ENCODE peak calls at places on chromosomes 16 and 17, in eight cellular contexts. K is GM12891, L is H54, N is IMR-90, Y is GM12878, E is body of pancreas, V is transverse colon, U is ovary. Q is an unnamed sample.

GRCh38 chr17:43740541-43740940 is 18.1 kb downstream of the SOST start:
- DNase-seq in K (no peak), L (no peak), N (peak; percentile 59), Y (no peak), E (no peak), V (no peak), U (no peak), Q (no peak)

GRCh38 chr16:50530277-50531236 is 17.6 kb upstream of the NKD1 start:
- DNase-seq in K (no peak), L (no peak), N (no peak), Y (no peak), E (peak; percentile 72), V (no peak), U (no peak), Q (no peak)

GRCh38 chr17:35568561-35568960 is 7.9 kb upstream of the SLFN14 start:
- DNase-seq in K (no peak), L (no peak), N (peak; percentile 62), Y (no peak), E (peak; percentile 23), V (peak; percentile 21), U (no peak), Q (peak; percentile 64)

GRCh38 chr17:39979865-39980401 is 674 bp upstream of the PSMD3 start:
- DNase-seq in K (no peak), L (no peak), N (peak; percentile 19), Y (no peak), E (peak; percentile 15), V (peak; percentile 23), U (no peak), Q (peak; percentile 74)

GRCh38 chr16:9821331-9821730 is 360.9 kb downstream of the GRIN2A start:
- DNase-seq in K (no peak), L (no peak), N (no peak), Y (no peak), E (no peak), V (no peak), U (no peak), Q (no peak)

GRCh38 chr16:71883193-71883848 is 661 bp downstream of the ZNF821 start:
- DNase-seq in K (no peak), L (peak; percentile 21), N (peak; percentile 6), Y (no peak), E (peak; percentile 28), V (peak; percentile 61), U (peak; percentile 71), Q (peak; percentile 56)

GRCh38 chr17:29294580-29294900 is 592 bp upstream of the NUFIP2 start:
- DNase-seq in K (no peak), L (no peak), N (no peak), Y (no peak), E (no peak), V (no peak), U (no peak), Q (no peak)

GRCh38 chr17:70636517-70637133 is 467.3 kb downstream of the KCNJ2 start:
- DNase-seq in K (no peak), L (no peak), N (peak; percentile 46), Y (no peak), E (no peak), V (no peak), U (no peak), Q (peak; percentile 6)

GRCh38 chr17:41322264-41322902 is 6.9 kb upstream of the KRTAP17-1 start:
- DNase-seq in K (no peak), L (peak; percentile 32), N (peak; percentile 79), Y (no peak), E (no peak), V (no peak), U (no peak), Q (peak; percentile 13)

GRCh38 chr17:32870969-32871368 is 6.0 kb downstream of the MYO1D start:
- DNase-seq in K (no peak), L (no peak), N (no peak), Y (no peak), E (no peak), V (no peak), U (no peak), Q (no peak)

GRCh38 chr17:63382136-63382535 is 64.0 kb downstream of the CYB561 start:
- DNase-seq in K (no peak), L (no peak), N (no peak), Y (no peak), E (no peak), V (no peak), U (no peak), Q (no peak)

GRCh38 chr16:15952265-15952711 is 2.9 kb downstream of the ABCC1 start:
- DNase-seq in K (no peak), L (no peak), N (no peak), Y (no peak), E (no peak), V (no peak), U (no peak), Q (peak; percentile 36)

GRCh38 chr16:15953477-15953876 is 4.1 kb downstream of the ABCC1 start:
- DNase-seq in K (no peak), L (no peak), N (no peak), Y (no peak), E (no peak), V (no peak), U (no peak), Q (no peak)

GRCh38 chr16:15950869-15951268 is 1.5 kb downstream of the ABCC1 start:
- DNase-seq in K (no peak), L (no peak), N (no peak), Y (no peak), E (no peak), V (no peak), U (no peak), Q (no peak)

GRCh38 chr16:15950167-15950854 is 895 bp downstream of the ABCC1 start:
- DNase-seq in K (no peak), L (peak; percentile 51), N (peak; percentile 44), Y (no peak), E (peak; percentile 18), V (peak; percentile 36), U (peak; percentile 45), Q (peak; percentile 47)

DNA sequence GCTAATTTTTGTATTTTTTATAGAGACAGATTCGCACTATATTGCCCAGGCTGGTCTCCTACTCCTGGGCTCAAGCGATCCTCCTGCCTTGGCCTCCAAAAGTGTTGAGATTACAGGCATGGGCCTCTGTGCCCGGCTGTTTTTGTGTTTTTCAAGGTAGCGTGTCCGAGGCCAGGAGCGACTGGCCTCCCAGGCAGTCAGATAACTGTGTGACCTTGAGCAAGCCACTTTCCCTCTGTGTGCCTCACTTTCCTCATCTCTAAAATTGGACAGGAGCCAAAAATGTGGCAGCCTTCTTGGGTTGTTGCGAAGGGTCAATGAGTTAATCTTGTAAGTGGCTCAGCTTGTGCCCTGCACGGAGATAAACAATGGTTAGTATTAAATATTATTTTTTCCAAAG is 2.4 kb downstream of the ABCC1 start:
- DNase-seq in K (no peak), L (no peak), N (no peak), Y (no peak), E (no peak), V (no peak), U (no peak), Q (peak; percentile 36)
- TF ChIP-seq POLR2A in K (no peak), L (no peak), N (no peak), Y (no peak), E (no peak), V (no peak), U (no peak), Q (no peak)

GRCh38 chr17:78783711-78784396 is 1.8 kb upstream of the CYTH1 start:
- DNase-seq in K (no peak), L (no peak), N (no peak), Y (no peak), E (no peak), V (no peak), U (peak; percentile 24), Q (peak; percentile 83)

GRCh38 chr17:78780852-78781338 is 1.2 kb downstream of the CYTH1 start:
- DNase-seq in K (no peak), L (no peak), N (no peak), Y (no peak), E (no peak), V (no peak), U (peak; percentile 24), Q (no peak)

GRCh38 chr17:78779848-78780247 is 2.2 kb downstream of the CYTH1 start:
- DNase-seq in K (no peak), L (no peak), N (no peak), Y (no peak), E (no peak), V (peak; percentile 65), U (peak; percentile 12), Q (peak; percentile 18)

GRCh38 chr17:78780335-78780734 is 1.7 kb downstream of the CYTH1 start:
- DNase-seq in K (no peak), L (no peak), N (no peak), Y (no peak), E (no peak), V (no peak), U (no peak), Q (no peak)

GRCh38 chr17:78781339-78782304 is at the start of gene CYTH1:
- DNase-seq in K (no peak), L (no peak), N (no peak), Y (no peak), E (peak; percentile 54), V (peak; percentile 59), U (no peak), Q (peak; percentile 66)
- TF ChIP-seq POLR2A in K (no peak), L (peak; percentile 72), N (peak; percentile 63), Y (peak; percentile 85), E (no peak), V (no peak), U (peak; percentile 54), Q (no peak)

GRCh38 chr16:30773826-30774225 is 11.7 kb downstream of the RNF40 start:
- DNase-seq in K (no peak), L (no peak), N (no peak), Y (no peak), E (no peak), V (no peak), U (no peak), Q (no peak)

GRCh38 chr16:30775131-30775380 is 11.9 kb downstream of the ZNF629 start:
- DNase-seq in K (no peak), L (no peak), N (no peak), Y (no peak), E (no peak), V (no peak), U (no peak), Q (no peak)

GRCh38 chr16:30775381-30776099 is 11.5 kb downstream of the ZNF629 start:
- DNase-seq in K (peak; percentile 94), L (no peak), N (peak; percentile 76), Y (no peak), E (peak; percentile 78), V (peak; percentile 83), U (peak; percentile 82), Q (peak; percentile 81)

GRCh38 chr16:30771726-30772125 is 9.6 kb downstream of the RNF40 start:
- DNase-seq in K (no peak), L (no peak), N (no peak), Y (no peak), E (no peak), V (no peak), U (no peak), Q (no peak)

GRCh38 chr16:30774367-30775130 is 12.4 kb downstream of the RNF40 start:
- DNase-seq in K (no peak), L (no peak), N (no peak), Y (no peak), E (no peak), V (no peak), U (no peak), Q (no peak)
- TF ChIP-seq POLR2A in K (no peak), L (no peak), N (no peak), Y (no peak), E (no peak), V (no peak), U (no peak), Q (no peak)

DNA sequence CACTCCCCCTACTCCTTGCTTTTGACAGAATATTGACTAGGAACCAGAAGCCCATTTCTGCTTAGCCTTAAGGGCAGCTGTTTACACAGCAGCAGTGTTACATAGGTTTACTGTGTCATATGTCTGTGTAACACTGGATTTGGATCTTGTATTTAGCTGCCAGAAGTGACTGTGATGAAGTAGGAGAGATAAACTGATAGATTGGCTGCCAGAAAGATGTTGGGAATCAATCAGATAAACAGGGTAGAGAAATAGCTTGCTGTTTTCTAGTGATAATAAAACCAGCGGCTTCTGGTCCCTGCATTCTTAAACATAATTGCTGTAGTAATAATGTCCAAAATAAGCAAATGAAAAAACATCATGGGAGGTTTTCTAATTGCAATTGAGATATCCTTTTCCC is 68.6 kb downstream of the AATF start:
- DNase-seq in K (no peak), L (no peak), N (no peak), Y (no peak), E (no peak), V (no peak), U (no peak), Q (peak; percentile 79)
- TF ChIP-seq POLR2A in K (no peak), L (no peak), N (no peak), Y (no peak), E (no peak), V (no peak), U (no peak), Q (no peak)